ENCODE peak calls at places on chromosomes 1 and 21, in nine cellular contexts. One of them, this sample, is unnamed.

GRCh38 chr1:47814592-47815436 is 182.4 kb downstream of the TRABD2B start:
- DNase-seq in astrocyte of the spinal cord: peak; percentile 19
- DNase-seq in dorsolateral prefrontal cortex: no peak
- DNase-seq in gastrocnemius medialis: no peak
- DNase-seq in type B pancreatic cell: no peak
- DNase-seq in psoas muscle: no peak
- DNase-seq in Calu3: no peak
- DNase-seq in fibroblast of lung: no peak
- DNase-seq in pancreas: no peak
- DNase-seq in this sample: no peak

GRCh38 chr1:245894843-245895242 is 612.2 kb downstream of the SMYD3 start:
- DNase-seq in astrocyte of the spinal cord: no peak
- DNase-seq in dorsolateral prefrontal cortex: no peak
- DNase-seq in gastrocnemius medialis: no peak
- DNase-seq in type B pancreatic cell: no peak
- DNase-seq in psoas muscle: no peak
- DNase-seq in Calu3: no peak
- DNase-seq in fibroblast of lung: no peak
- DNase-seq in pancreas: no peak
- DNase-seq in this sample: no peak

GRCh38 chr1:79113836-79114235 is 107.3 kb upstream of the ADGRL4 start:
- DNase-seq in astrocyte of the spinal cord: no peak
- DNase-seq in dorsolateral prefrontal cortex: no peak
- DNase-seq in gastrocnemius medialis: no peak
- DNase-seq in type B pancreatic cell: no peak
- DNase-seq in psoas muscle: no peak
- DNase-seq in Calu3: no peak
- DNase-seq in fibroblast of lung: no peak
- DNase-seq in pancreas: no peak
- DNase-seq in this sample: no peak

GRCh38 chr1:164719676-164720075 is 160.7 kb downstream of the PBX1 start:
- DNase-seq in astrocyte of the spinal cord: no peak
- DNase-seq in dorsolateral prefrontal cortex: no peak
- DNase-seq in gastrocnemius medialis: no peak
- DNase-seq in type B pancreatic cell: no peak
- DNase-seq in psoas muscle: no peak
- DNase-seq in Calu3: no peak
- DNase-seq in fibroblast of lung: no peak
- DNase-seq in pancreas: no peak
- DNase-seq in this sample: no peak

GRCh38 chr1:216535751-216536150 is 112.5 kb upstream of the USH2A start:
- DNase-seq in astrocyte of the spinal cord: no peak
- DNase-seq in dorsolateral prefrontal cortex: no peak
- DNase-seq in gastrocnemius medialis: no peak
- DNase-seq in type B pancreatic cell: no peak
- DNase-seq in psoas muscle: no peak
- DNase-seq in Calu3: no peak
- DNase-seq in fibroblast of lung: no peak
- DNase-seq in pancreas: no peak
- DNase-seq in this sample: no peak

GRCh38 chr1:101820080-101820479 is 176.6 kb downstream of the OLFM3 start:
- DNase-seq in astrocyte of the spinal cord: peak; percentile 13
- DNase-seq in dorsolateral prefrontal cortex: no peak
- DNase-seq in gastrocnemius medialis: no peak
- DNase-seq in type B pancreatic cell: no peak
- DNase-seq in psoas muscle: no peak
- DNase-seq in Calu3: no peak
- DNase-seq in fibroblast of lung: peak; percentile 41
- DNase-seq in pancreas: peak; percentile 2
- DNase-seq in this sample: no peak

GRCh38 chr1:200890818-200891773 is 3.6 kb upstream of the INAVA start:
- DNase-seq in astrocyte of the spinal cord: peak; percentile 47
- DNase-seq in dorsolateral prefrontal cortex: no peak
- DNase-seq in gastrocnemius medialis: no peak
- DNase-seq in type B pancreatic cell: peak; percentile 77
- DNase-seq in psoas muscle: no peak
- DNase-seq in Calu3: peak; percentile 83
- DNase-seq in fibroblast of lung: peak; percentile 51
- DNase-seq in pancreas: peak; percentile 34
- DNase-seq in this sample: no peak

GRCh38 chr21:44294391-44295162 is 5.3 kb upstream of the PFKL start:
- DNase-seq in astrocyte of the spinal cord: peak; percentile 25
- DNase-seq in dorsolateral prefrontal cortex: no peak
- DNase-seq in gastrocnemius medialis: peak; percentile 37
- DNase-seq in type B pancreatic cell: no peak
- DNase-seq in psoas muscle: peak; percentile 79
- DNase-seq in Calu3: no peak
- DNase-seq in fibroblast of lung: peak; percentile 53
- DNase-seq in pancreas: no peak
- DNase-seq in this sample: no peak

GRCh38 chr1:212473729-212474128 is 41.0 kb downstream of the NENF start:
- DNase-seq in astrocyte of the spinal cord: no peak
- DNase-seq in dorsolateral prefrontal cortex: no peak
- DNase-seq in gastrocnemius medialis: no peak
- DNase-seq in type B pancreatic cell: no peak
- DNase-seq in psoas muscle: no peak
- DNase-seq in Calu3: no peak
- DNase-seq in fibroblast of lung: no peak
- DNase-seq in pancreas: no peak
- DNase-seq in this sample: no peak

GRCh38 chr1:211198111-211198510 is 61.1 kb upstream of the RCOR3 start:
- DNase-seq in astrocyte of the spinal cord: peak; percentile 60
- DNase-seq in dorsolateral prefrontal cortex: no peak
- DNase-seq in gastrocnemius medialis: no peak
- DNase-seq in type B pancreatic cell: no peak
- DNase-seq in psoas muscle: no peak
- DNase-seq in Calu3: no peak
- DNase-seq in fibroblast of lung: peak; percentile 3
- DNase-seq in pancreas: no peak
- DNase-seq in this sample: no peak

GRCh38 chr1:197774691-197775281 is 494 bp downstream of the DENND1B start:
- DNase-seq in astrocyte of the spinal cord: peak; percentile 53
- DNase-seq in dorsolateral prefrontal cortex: no peak
- DNase-seq in gastrocnemius medialis: no peak
- DNase-seq in type B pancreatic cell: peak; percentile 70
- DNase-seq in psoas muscle: peak; percentile 57
- DNase-seq in Calu3: peak; percentile 68
- DNase-seq in fibroblast of lung: peak; percentile 41
- DNase-seq in pancreas: peak; percentile 47
- DNase-seq in this sample: peak; percentile 24

GRCh38 chr1:22662318-22662717 is 9.3 kb downstream of the C1QB start:
- DNase-seq in astrocyte of the spinal cord: no peak
- DNase-seq in dorsolateral prefrontal cortex: no peak
- DNase-seq in gastrocnemius medialis: no peak
- DNase-seq in type B pancreatic cell: no peak
- DNase-seq in psoas muscle: no peak
- DNase-seq in Calu3: peak; percentile 6
- DNase-seq in fibroblast of lung: no peak
- DNase-seq in pancreas: no peak
- DNase-seq in this sample: no peak

DNA sequence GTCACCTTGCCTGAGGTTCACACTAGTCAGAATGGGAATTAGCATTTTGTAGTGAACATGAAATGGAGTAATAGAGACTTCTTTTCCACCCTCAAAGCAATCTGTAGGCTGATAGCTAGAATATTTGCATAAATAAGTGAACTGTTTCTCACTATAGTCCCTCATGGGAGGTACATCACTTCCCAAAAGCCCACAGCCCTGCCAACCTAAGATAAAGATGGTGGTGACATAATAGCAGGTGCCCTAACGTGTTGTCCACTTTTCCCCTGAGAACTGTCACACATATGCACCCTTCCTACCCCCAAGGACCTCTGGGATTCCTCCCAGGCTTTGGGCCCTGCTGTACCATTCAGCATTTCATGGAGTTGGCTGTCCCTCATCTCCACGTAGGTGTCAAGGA is 4.4 kb downstream of the TMEM35B start:
- DNase-seq in astrocyte of the spinal cord: no peak
- DNase-seq in dorsolateral prefrontal cortex: no peak
- DNase-seq in gastrocnemius medialis: no peak
- DNase-seq in type B pancreatic cell: no peak
- DNase-seq in psoas muscle: no peak
- DNase-seq in Calu3: no peak
- DNase-seq in fibroblast of lung: no peak
- DNase-seq in pancreas: no peak
- DNase-seq in this sample: no peak
- TF ChIP-seq CTCF in astrocyte of the spinal cord: no peak
- TF ChIP-seq CTCF in dorsolateral prefrontal cortex: no peak
- TF ChIP-seq CTCF in gastrocnemius medialis: no peak
- TF ChIP-seq CTCF in type B pancreatic cell: no peak
- TF ChIP-seq CTCF in psoas muscle: no peak
- TF ChIP-seq CTCF in Calu3: no peak
- TF ChIP-seq CTCF in fibroblast of lung: no peak
- TF ChIP-seq CTCF in pancreas: no peak
- TF ChIP-seq CTCF in this sample: no peak

GRCh38 chr1:70504821-70505193 is 93.7 kb downstream of the CTH start:
- DNase-seq in astrocyte of the spinal cord: peak; percentile 78
- DNase-seq in dorsolateral prefrontal cortex: no peak
- DNase-seq in gastrocnemius medialis: no peak
- DNase-seq in type B pancreatic cell: no peak
- DNase-seq in psoas muscle: no peak
- DNase-seq in Calu3: no peak
- DNase-seq in fibroblast of lung: peak; percentile 27
- DNase-seq in pancreas: no peak
- DNase-seq in this sample: no peak
- TF ChIP-seq CTCF in astrocyte of the spinal cord: no peak
- TF ChIP-seq CTCF in dorsolateral prefrontal cortex: no peak
- TF ChIP-seq CTCF in gastrocnemius medialis: no peak
- TF ChIP-seq CTCF in type B pancreatic cell: no peak
- TF ChIP-seq CTCF in psoas muscle: no peak
- TF ChIP-seq CTCF in Calu3: no peak
- TF ChIP-seq CTCF in fibroblast of lung: no peak
- TF ChIP-seq CTCF in pancreas: no peak
- TF ChIP-seq CTCF in this sample: no peak

DNA sequence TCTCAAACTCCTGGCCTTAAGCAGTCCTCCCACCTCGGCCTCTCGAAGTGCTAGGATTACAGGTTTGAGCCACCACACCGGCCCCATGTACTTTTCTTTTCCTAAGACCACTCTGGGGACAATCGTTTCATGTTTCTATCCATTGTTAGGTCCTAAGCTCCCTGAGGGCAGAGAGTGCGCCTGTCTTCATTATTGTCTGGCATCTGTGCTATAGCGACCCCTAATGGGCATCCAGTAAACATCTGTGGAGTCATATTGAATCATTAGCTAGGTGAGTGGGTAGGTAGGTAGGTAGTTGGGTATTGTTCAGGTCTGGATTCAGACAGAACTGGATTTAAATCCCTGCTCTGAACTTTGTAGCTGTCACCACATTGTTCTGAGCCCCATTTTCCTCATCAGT is 66.1 kb downstream of the TMEM53 start:
- DNase-seq in astrocyte of the spinal cord: no peak
- DNase-seq in dorsolateral prefrontal cortex: no peak
- DNase-seq in gastrocnemius medialis: no peak
- DNase-seq in type B pancreatic cell: no peak
- DNase-seq in psoas muscle: no peak
- DNase-seq in Calu3: no peak
- DNase-seq in fibroblast of lung: no peak
- DNase-seq in pancreas: no peak
- DNase-seq in this sample: no peak
- TF ChIP-seq CTCF in astrocyte of the spinal cord: no peak
- TF ChIP-seq CTCF in dorsolateral prefrontal cortex: no peak
- TF ChIP-seq CTCF in gastrocnemius medialis: no peak
- TF ChIP-seq CTCF in type B pancreatic cell: peak; percentile 38
- TF ChIP-seq CTCF in psoas muscle: peak; percentile 6
- TF ChIP-seq CTCF in Calu3: no peak
- TF ChIP-seq CTCF in fibroblast of lung: peak; percentile 22
- TF ChIP-seq CTCF in pancreas: no peak
- TF ChIP-seq CTCF in this sample: no peak

DNA sequence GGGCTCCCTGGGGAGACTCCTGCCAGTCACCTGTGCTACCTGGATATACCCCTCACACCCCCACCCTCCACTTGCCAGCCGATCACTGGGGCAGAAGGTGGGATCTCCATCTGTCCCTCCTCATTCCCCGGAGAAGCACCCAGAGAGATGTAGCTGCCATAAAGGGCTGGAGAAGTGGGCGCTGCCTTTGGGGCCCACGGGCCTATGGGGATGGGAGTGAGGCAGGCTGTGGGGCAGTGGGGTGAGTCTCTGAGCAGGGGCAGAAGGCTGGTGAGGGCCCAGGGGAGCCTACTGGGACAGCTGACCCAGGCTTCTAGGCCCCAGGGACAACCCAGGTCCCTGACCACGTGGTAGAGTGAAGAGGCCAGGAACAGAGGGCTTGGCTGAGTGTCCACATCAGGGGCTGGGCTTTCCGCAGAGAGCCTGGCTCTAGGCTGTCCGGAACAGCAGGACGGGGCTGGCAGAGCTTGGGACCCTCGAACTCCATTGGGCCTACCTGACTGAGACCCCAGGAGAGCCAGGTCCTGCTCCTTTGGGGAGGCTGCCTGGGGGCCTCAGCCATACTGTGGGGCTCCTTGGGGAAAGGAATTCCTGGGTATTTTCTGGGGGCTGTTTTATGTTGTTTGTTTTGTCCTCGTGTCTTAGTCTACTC is 205.9 kb upstream of the VAMP3 start:
- DNase-seq in astrocyte of the spinal cord: no peak
- DNase-seq in dorsolateral prefrontal cortex: no peak
- DNase-seq in gastrocnemius medialis: no peak
- DNase-seq in type B pancreatic cell: no peak
- DNase-seq in psoas muscle: no peak
- DNase-seq in Calu3: no peak
- DNase-seq in fibroblast of lung: no peak
- DNase-seq in pancreas: no peak
- DNase-seq in this sample: no peak
- TF ChIP-seq CTCF in astrocyte of the spinal cord: no peak
- TF ChIP-seq CTCF in dorsolateral prefrontal cortex: no peak
- TF ChIP-seq CTCF in gastrocnemius medialis: no peak
- TF ChIP-seq CTCF in type B pancreatic cell: no peak
- TF ChIP-seq CTCF in psoas muscle: no peak
- TF ChIP-seq CTCF in Calu3: no peak
- TF ChIP-seq CTCF in fibroblast of lung: no peak
- TF ChIP-seq CTCF in pancreas: no peak
- TF ChIP-seq CTCF in this sample: no peak

DNA sequence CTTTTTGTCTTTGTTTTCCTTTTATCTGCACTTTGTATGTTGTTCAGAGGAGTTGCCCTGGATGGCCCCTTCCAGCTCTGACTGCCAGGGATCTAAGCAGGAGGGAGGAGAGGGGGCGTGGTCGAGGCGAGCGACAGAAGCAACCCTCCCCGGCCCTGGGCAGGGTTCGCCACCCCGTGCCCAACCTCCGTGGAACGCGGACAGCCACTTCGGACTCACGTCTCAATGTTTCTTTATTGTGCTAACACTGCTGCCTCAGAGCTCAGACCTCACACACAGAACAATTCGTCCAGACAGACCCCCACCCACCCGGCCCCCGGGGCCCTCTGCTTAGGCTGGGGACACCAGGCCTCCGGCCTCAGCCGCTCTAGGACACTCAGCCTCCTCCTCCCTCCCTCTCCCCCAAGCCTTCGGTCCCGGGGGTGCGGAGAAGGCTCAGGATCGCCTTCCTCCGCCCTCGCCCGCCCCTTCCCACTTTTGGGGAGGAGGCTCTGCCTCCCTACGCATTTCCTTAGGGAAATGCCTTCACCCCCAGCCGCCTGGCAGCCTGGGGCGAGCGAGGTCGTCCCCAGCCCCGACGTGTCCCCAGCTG is 8.3 kb downstream of the VSIG8 start:
- DNase-seq in astrocyte of the spinal cord: peak; percentile 57
- DNase-seq in dorsolateral prefrontal cortex: peak; percentile 54
- DNase-seq in gastrocnemius medialis: peak; percentile 54
- DNase-seq in type B pancreatic cell: no peak
- DNase-seq in psoas muscle: peak; percentile 72
- DNase-seq in Calu3: peak; percentile 73
- DNase-seq in fibroblast of lung: peak; percentile 53
- DNase-seq in pancreas: peak; percentile 79
- DNase-seq in this sample: no peak
- TF ChIP-seq CTCF in astrocyte of the spinal cord: no peak
- TF ChIP-seq CTCF in dorsolateral prefrontal cortex: no peak
- TF ChIP-seq CTCF in gastrocnemius medialis: no peak
- TF ChIP-seq CTCF in type B pancreatic cell: no peak
- TF ChIP-seq CTCF in psoas muscle: no peak
- TF ChIP-seq CTCF in Calu3: no peak
- TF ChIP-seq CTCF in fibroblast of lung: no peak
- TF ChIP-seq CTCF in pancreas: no peak
- TF ChIP-seq CTCF in this sample: no peak